ENCODE peak calls at places on chromosomes 5 and 9, in six cellular contexts. P is pancreas, W is OCI-LY7, D is ovary, M is Peyer's patch, I is fibroblast of lung. V is an unnamed sample. For H3K36me3, the result is how much of the 10 kb centered on the place peaks cover.

GRCh38 chr9:3746296-3747275 is 220.8 kb upstream of the RFX3 start:
- DNase-seq in M (no peak), W (no peak), D (no peak), I (peak), P (no peak), V (no peak)

GRCh38 chr5:122468351-122469111 is 156.5 kb downstream of the SNCAIP start:
- DNase-seq in W (no peak), P (no peak), D (no peak), M (no peak), I (no peak), V (no peak)

GRCh38 chr5:36090033-36090432 is 23.4 kb upstream of the UGT3A2 start:
- DNase-seq in D (no peak), I (peak), M (no peak), W (peak), P (no peak), V (no peak)

GRCh38 chr9:98410185-98410697 is 154.8 kb upstream of the TBC1D2 start:
- DNase-seq in W (peak), P (no peak), I (peak), D (no peak), M (no peak), V (no peak)

GRCh38 chr9:35669331-35670145 is 4.2 kb upstream of the CA9 start:
- DNase-seq in P (peak), W (no peak), M (no peak), I (peak), D (no peak), V (peak)

GRCh38 chr9:100880284-100880683 is 148.2 kb upstream of the PLPPR1 start:
- DNase-seq in M (no peak), P (no peak), D (no peak), I (no peak), W (no peak), V (no peak)

GRCh38 chr5:173707392-173707791 is 90.9 kb upstream of the BOD1 start:
- DNase-seq in M (peak), P (no peak), I (peak), W (peak), D (no peak), V (no peak)

GRCh38 chr5:74112372-74112875 is 486.4 kb downstream of the ARHGEF28 start:
- DNase-seq in M (no peak), P (no peak), W (no peak), D (no peak), I (no peak), V (no peak)

GRCh38 chr9:34566972-34567371 is 22.6 kb downstream of the CNTFR start:
- DNase-seq in W (no peak), P (no peak), D (no peak), I (no peak), M (no peak), V (no peak)

GRCh38 chr5:132134384-132134783 is 60.8 kb downstream of the CSF2 start:
- DNase-seq in W (no peak), P (no peak), D (no peak), I (peak), M (no peak), V (no peak)

GRCh38 chr5:174692982-174693422 is 31.4 kb upstream of the MSX2 start:
- DNase-seq in I (no peak), D (no peak), W (no peak), P (no peak), M (no peak), V (no peak)

GRCh38 chr9:116594552-116594951 is 92.6 kb upstream of the TRIM32 start:
- DNase-seq in I (peak), D (no peak), W (no peak), P (no peak), M (no peak), V (no peak)

GRCh38 chr9:123355761-123356520 is at the start of gene CRB2:
- DNase-seq in W (no peak), M (no peak), P (no peak), D (no peak), I (no peak), V (no peak)

GRCh38 chr9:89036862-89037261 is 45.6 kb downstream of the S1PR3 start:
- DNase-seq in P (no peak), D (no peak), I (no peak), W (no peak), M (no peak), V (no peak)

GRCh38 chr5:53425598-53426516 is 54.6 kb upstream of the FST start:
- DNase-seq in P (no peak), D (no peak), I (no peak), W (peak), M (no peak), V (no peak)

GRCh38 chr9:10525972-10526371 is 86.8 kb downstream of the PTPRD start:
- DNase-seq in P (no peak), W (no peak), M (no peak), D (no peak), I (no peak), V (no peak)

GRCh38 chr9:107542401-107542800 is 52.8 kb upstream of the KLF4 start:
- DNase-seq in M (no peak), D (no peak), I (no peak), P (no peak), W (no peak), V (no peak)

GRCh38 chr9:117170567-117170966 is 244.3 kb downstream of the ASTN2 start:
- DNase-seq in W (no peak), M (no peak), D (no peak), P (no peak), I (no peak), V (no peak)

GRCh38 chr9:87546704-87547103 is 49.0 kb downstream of the DAPK1 start:
- DNase-seq in W (no peak), M (no peak), P (no peak), I (peak), D (no peak), V (no peak)

GRCh38 chr5:42636425-42636824 is 120.2 kb upstream of the CCDC152 start:
- DNase-seq in I (peak), D (no peak), M (no peak), W (peak), P (no peak), V (no peak)

GRCh38 chr5:133324926-133325325 is 273.1 kb downstream of the HSPA4 start:
- DNase-seq in M (no peak), I (no peak), P (no peak), W (no peak), D (no peak), V (no peak)

GRCh38 chr9:114016101-114016500 is 62.0 kb downstream of the AMBP start:
- DNase-seq in W (no peak), I (no peak), D (peak), P (no peak), M (no peak), V (peak)

GRCh38 chr5:145236966-145237365 is 598.2 kb downstream of the PRELID2 start:
- DNase-seq in M (no peak), W (no peak), P (no peak), D (no peak), I (no peak), V (no peak)

GRCh38 chr9:90775657-90776056 is 26.0 kb upstream of the SYK start:
- DNase-seq in W (peak), M (no peak), D (no peak), P (no peak), I (no peak), V (no peak)

GRCh38 chr9:132114102-132114707 is 34.5 kb upstream of the MED27 start:
- DNase-seq in I (peak), D (peak), W (no peak), M (no peak), P (peak), V (peak)

GRCh38 chr5:65625743-65626142 is 916 bp downstream of the SHLD3 start:
- DNase-seq in I (peak), M (no peak), D (no peak), W (no peak), P (no peak), V (no peak)

GRCh38 chr5:163089233-163089632 is 348.2 kb upstream of the CCNG1 start:
- DNase-seq in I (no peak), D (no peak), W (no peak), P (no peak), M (no peak), V (no peak)

GRCh38 chr5:128052764-128053163 is 30.8 kb upstream of the SLC12A2 start:
- DNase-seq in P (no peak), M (no peak), D (no peak), W (no peak), I (no peak), V (no peak)

GRCh38 chr9:134178781-134179551 is 14.6 kb upstream of the RNU6ATAC start:
- DNase-seq in W (no peak), I (peak), P (peak), M (no peak), D (peak), V (no peak)

GRCh38 chr5:150465926-150466325 is 16.4 kb upstream of the RPS14 start:
- DNase-seq in P (no peak), W (no peak), M (no peak), D (no peak), I (no peak), V (no peak)

GRCh38 chr9:126860757-126861466 is 473 bp downstream of the ZBTB34 start:
- DNase-seq in D (no peak), W (peak), I (no peak), M (peak), P (no peak), V (peak)

GRCh38 chr9:89596937-89597555 is 7.8 kb upstream of the GADD45G start:
- DNase-seq in P (no peak), D (no peak), M (no peak), W (no peak), I (no peak), V (no peak)

DNA sequence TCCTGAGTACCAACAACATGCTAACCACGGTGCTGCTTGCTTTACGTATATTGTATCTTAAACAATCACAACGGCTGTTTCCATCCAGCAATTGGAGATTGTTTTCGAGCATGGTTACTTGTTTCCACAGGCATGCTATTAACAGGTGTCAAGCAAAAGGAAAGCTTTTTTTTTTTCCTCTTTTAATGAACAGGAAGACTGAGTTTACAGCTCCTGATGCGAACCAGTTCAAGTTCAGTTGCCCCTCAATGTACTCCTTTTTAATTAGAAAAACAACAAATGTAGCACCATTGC is 186.8 kb downstream of the PDZD2 start:
- DNase-seq in D (no peak), W (no peak), I (no peak), P (no peak), M (no peak), V (no peak)
- TF ChIP-seq CTCF in D (no peak), W (peak), I (no peak), P (peak), M (no peak), V (no peak)

DNA sequence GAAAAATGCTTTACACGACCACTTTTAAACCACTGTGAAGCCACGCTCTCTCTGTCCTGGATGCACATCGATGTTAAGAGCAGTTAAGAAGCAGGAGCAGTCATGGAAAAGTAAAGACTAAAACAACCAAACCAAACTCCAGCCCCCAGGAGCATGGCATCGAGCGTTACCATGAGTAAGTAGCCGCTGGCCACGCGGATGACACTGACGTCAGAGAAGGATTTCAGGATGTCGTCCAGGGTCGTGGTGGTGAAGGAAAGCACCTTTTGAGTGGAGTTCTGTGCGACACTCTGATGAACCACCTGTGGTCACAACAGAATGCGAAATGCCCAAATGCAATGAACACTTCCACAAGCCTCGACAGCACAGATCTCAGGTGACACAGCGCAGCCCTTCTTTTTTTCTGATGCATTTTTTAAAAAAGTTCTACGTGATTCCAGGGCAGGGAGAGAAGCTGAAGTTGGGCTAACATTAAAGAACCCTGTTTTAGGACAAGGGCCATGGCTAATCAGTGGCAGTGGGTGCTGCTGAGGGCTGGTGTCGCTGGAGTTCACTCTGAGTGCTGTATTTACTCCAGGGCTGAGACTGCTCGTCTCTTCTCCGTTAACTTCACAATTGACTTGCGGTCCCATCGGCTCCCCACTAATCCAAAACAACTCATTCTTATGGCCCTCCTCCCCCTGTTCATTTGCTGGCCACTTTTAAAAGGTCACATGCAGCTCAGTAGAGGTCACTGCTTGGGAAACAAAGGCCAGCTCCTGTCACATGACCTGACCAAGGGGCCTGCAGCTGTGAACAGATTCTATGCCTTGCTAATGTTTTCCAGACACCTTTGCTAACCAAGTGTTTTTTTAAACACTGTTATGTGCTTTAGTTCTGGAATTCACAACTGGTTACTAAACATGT is 38.6 kb downstream of the PTCH1 start:
- DNase-seq in M (no peak), W (no peak), P (no peak), D (no peak), I (no peak), V (no peak)
- H3K36me3 ChIP-seq in M (under half), W (half or more), P (under half), D (under half), I (under half), V (under half)

GRCh38 chr5:157576678-157577077 is 1.1 kb upstream of the ADAM19 start:
- DNase-seq in I (no peak), W (no peak), P (no peak), D (no peak), M (no peak), V (no peak)

GRCh38 chr5:157575096-157575872 is at the start of gene ADAM19:
- DNase-seq in I (peak), D (peak), P (peak), M (peak), W (peak), V (no peak)

GRCh38 chr5:157571357-157571827 is 4.2 kb downstream of the ADAM19 start:
- DNase-seq in I (peak), D (no peak), W (peak), P (no peak), M (peak), V (no peak)

GRCh38 chr5:157578079-157578780 is 2.7 kb upstream of the ADAM19 start:
- DNase-seq in I (no peak), M (no peak), W (no peak), P (no peak), D (no peak), V (no peak)

GRCh38 chr5:157574456-157575095 is 999 bp downstream of the ADAM19 start:
- DNase-seq in W (peak), M (no peak), I (no peak), P (no peak), D (peak), V (no peak)
- H3K27ac ChIP-seq in W (peak), M (peak), I (peak), P (no peak), D (no peak), V (peak)

GRCh38 chr9:110847661-110848060 is 179.1 kb downstream of the MUSK start:
- DNase-seq in D (no peak), M (no peak), I (peak), P (no peak), W (no peak), V (no peak)

GRCh38 chr9:110850401-110851135 is 182.0 kb downstream of the MUSK start:
- DNase-seq in P (no peak), W (no peak), I (no peak), D (no peak), M (no peak), V (no peak)
- TF ChIP-seq CTCF in P (no peak), W (no peak), I (no peak), D (no peak), M (no peak), V (no peak)

GRCh38 chr9:104879555-104880318 is 48.2 kb downstream of the ABCA1 start:
- DNase-seq in M (no peak), D (no peak), I (peak), P (no peak), W (no peak), V (no peak)
- H3K36me3 ChIP-seq in M (under half), D (under half), I (under half), P (under half), W (half or more), V (under half)

V was measured in stomach.